ENCODE peak calls at places on chromosome 3, in seven cellular contexts. K is psoas muscle, M is upper lobe of right lung, Q is RWPE2, P is BJ, S is endothelial cell of umbilical vein, U is thyroid gland. H is an unnamed sample. For H3K27me3, the result is how much of the 10 kb centered on the place peaks cover.

GRCh38 chr3:38115645-38116427 is 21.1 kb downstream of the ACAA1 start:
- DNase-seq in M (no peak), K (no peak), U (no peak), Q (no peak), P (no peak), S (no peak), H (no peak)

GRCh38 chr3:146598486-146598885 is 6.7 kb downstream of the PLSCR5 start:
- DNase-seq in U (no peak), S (no peak), K (no peak), P (no peak), Q (no peak), M (no peak), H (no peak)

GRCh38 chr3:194043516-194043915 is 92.4 kb upstream of the HES1 start:
- DNase-seq in P (peak), M (no peak), U (no peak), S (peak), Q (no peak), K (no peak), H (no peak)

GRCh38 chr3:133112666-133113065 is 74.5 kb downstream of the TMEM108 start:
- DNase-seq in Q (no peak), S (no peak), M (no peak), K (no peak), P (no peak), U (no peak), H (no peak)

GRCh38 chr3:54988302-54989022 is 60.6 kb upstream of the LRTM1 start:
- DNase-seq in Q (no peak), S (no peak), U (peak), P (peak), K (peak), M (no peak), H (no peak)

GRCh38 chr3:177335728-177336127 is 138.4 kb upstream of the TBL1XR1 start:
- DNase-seq in U (no peak), M (no peak), S (no peak), P (no peak), K (no peak), Q (no peak), H (no peak)

GRCh38 chr3:189841474-189842205 is 210.5 kb downstream of the TP63 start:
- DNase-seq in M (no peak), P (no peak), S (no peak), K (no peak), U (no peak), Q (no peak), H (peak)

GRCh38 chr3:99128740-99129505 is 227.4 kb upstream of the DCBLD2 start:
- DNase-seq in S (peak), K (no peak), M (no peak), P (peak), U (no peak), Q (no peak), H (no peak)

GRCh38 chr3:101243285-101244211 is 76.8 kb downstream of the IMPG2 start:
- DNase-seq in P (no peak), K (no peak), U (no peak), M (no peak), S (no peak), Q (no peak), H (no peak)

GRCh38 chr3:51535146-51536019 is 3.1 kb upstream of the RAD54L2 start:
- DNase-seq in M (no peak), Q (no peak), P (no peak), S (no peak), U (no peak), K (no peak), H (peak)

GRCh38 chr3:129651316-129652202 is 45.1 kb upstream of the PLXND1 start:
- DNase-seq in P (peak), U (no peak), S (peak), M (no peak), K (peak), Q (peak), H (no peak)

GRCh38 chr3:194472290-194472920 is 14.4 kb downstream of the ATP13A3 start:
- DNase-seq in M (no peak), K (no peak), Q (no peak), P (no peak), U (no peak), S (peak), H (no peak)

GRCh38 chr3:178097576-178097975 is 438.7 kb upstream of the KCNMB2 start:
- DNase-seq in P (peak), K (peak), U (no peak), Q (no peak), M (no peak), S (no peak), H (no peak)

GRCh38 chr3:108486272-108486787 is 24.1 kb downstream of the MYH15 start:
- DNase-seq in K (no peak), Q (no peak), S (no peak), P (no peak), M (no peak), U (no peak), H (no peak)

GRCh38 chr3:120364821-120365220 is 15.7 kb upstream of the LRRC58 start:
- DNase-seq in M (no peak), U (no peak), K (no peak), S (no peak), Q (no peak), P (no peak), H (no peak)

GRCh38 chr3:104886220-104886995 is 480.3 kb upstream of the ALCAM start:
- DNase-seq in S (no peak), U (no peak), P (no peak), K (no peak), Q (no peak), M (no peak), H (no peak)

GRCh38 chr3:127809611-127810010 is 12.7 kb downstream of the MGLL start:
- DNase-seq in K (no peak), S (no peak), Q (no peak), U (no peak), P (no peak), M (no peak), H (no peak)

GRCh38 chr3:1394188-1394587 is 301.4 kb downstream of the CNTN6 start:
- DNase-seq in P (no peak), S (no peak), M (no peak), Q (no peak), U (no peak), K (no peak), H (no peak)
- TF ChIP-seq CTCF in P (no peak), S (no peak), M (no peak), Q (no peak), U (no peak), K (no peak), H (no peak)

DNA sequence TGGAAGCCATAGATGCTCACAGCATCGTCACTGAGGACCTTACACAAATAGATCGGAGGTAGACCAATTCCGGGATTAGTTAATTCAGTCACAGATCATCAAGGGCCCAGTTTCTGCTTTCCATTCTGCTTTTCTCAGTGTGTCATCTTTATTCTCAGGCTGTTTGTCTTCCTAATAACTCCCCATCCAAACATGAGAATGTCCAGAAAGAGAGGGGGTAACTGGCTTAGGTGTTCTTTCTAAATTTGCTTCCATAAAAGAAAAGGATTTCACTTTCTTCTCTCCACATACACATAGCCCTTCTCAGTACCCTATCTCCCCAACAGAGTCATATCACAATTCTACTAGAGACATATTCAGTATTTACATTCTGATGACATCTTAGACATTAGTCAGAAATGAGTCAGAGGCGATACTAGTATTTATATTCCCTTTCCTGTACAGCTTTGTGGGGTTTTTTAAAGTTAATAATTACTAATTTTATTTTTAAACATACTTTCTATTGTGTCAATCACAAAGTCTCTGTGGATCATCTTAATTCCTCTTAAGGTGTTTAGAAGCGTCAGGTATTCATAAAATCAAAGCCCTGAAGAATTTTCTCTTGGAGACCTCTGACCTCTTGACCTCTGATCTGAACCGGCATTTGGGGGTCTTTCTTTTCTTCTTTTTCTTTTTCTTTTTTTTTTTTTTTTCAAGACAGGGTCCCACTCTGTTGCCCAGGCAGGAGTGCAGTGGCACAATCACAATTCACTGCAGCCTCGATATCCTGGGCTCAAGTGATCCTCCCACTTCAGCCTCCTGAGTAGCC is 24.3 kb upstream of the IL12A start:
- DNase-seq in P (no peak), S (peak), K (no peak), U (no peak), Q (no peak), M (no peak), H (peak)
- H3K4me3 ChIP-seq in P (no peak), S (no peak), K (no peak), U (no peak), Q (no peak), M (no peak), H (no peak)

GRCh38 chr3:96331341-96331740 is 483.1 kb upstream of the EPHA6 start:
- DNase-seq in S (peak), M (no peak), P (no peak), U (no peak), Q (no peak), K (no peak), H (no peak)
- H3K27me3 ChIP-seq in S (under half), M (under half), P (under half), U (under half), Q (under half), K (under half), H (under half)

GRCh38 chr3:42581709-42582473 is at the start of gene SEC22C:
- DNase-seq in U (peak), P (peak), S (peak), M (peak), K (peak), Q (peak), H (peak)
- TF ChIP-seq CTCF in U (peak), P (peak), S (peak), M (peak), K (peak), Q (peak), H (peak)